ENCODE peak calls at places on chromosome 4, in eight cellular contexts. O, K, B, W, I, U, D and T are unnamed samples.

GRCh38 chr4:97349468-97350186 is 793.6 kb downstream of the STPG2 start:
- DNase-seq in W (no peak), D (no peak), O (no peak), K (no peak), B (no peak), I (no peak), U (no peak), T (no peak)

GRCh38 chr4:80592950-80593349 is 257.4 kb downstream of the CFAP299 start:
- DNase-seq in U (no peak), B (no peak), K (no peak), I (no peak), O (peak; percentile 6), D (peak; percentile 1), W (no peak), T (no peak)

GRCh38 chr4:155787113-155787710 is 28.4 kb downstream of the GUCY1B1 start:
- DNase-seq in K (no peak), I (no peak), D (peak; percentile 65), W (no peak), U (peak; percentile 18), B (no peak), O (peak; percentile 71), T (no peak)

GRCh38 chr4:38560763-38561558 is 103.0 kb upstream of the KLF3 start:
- DNase-seq in I (no peak), B (no peak), K (no peak), O (no peak), D (no peak), W (no peak), U (no peak), T (no peak)

GRCh38 chr4:107317596-107317995 is 281.5 kb upstream of the DKK2 start:
- DNase-seq in I (no peak), D (no peak), O (no peak), B (no peak), U (no peak), W (no peak), K (no peak), T (no peak)

GRCh38 chr4:8081171-8081570 is 77.4 kb downstream of the ABLIM2 start:
- DNase-seq in O (no peak), W (no peak), D (no peak), I (no peak), B (no peak), U (no peak), K (no peak), T (no peak)

GRCh38 chr4:151034829-151035228 is 19.7 kb upstream of the LRBA start:
- DNase-seq in W (no peak), K (no peak), B (no peak), O (no peak), U (no peak), D (no peak), I (no peak), T (no peak)

GRCh38 chr4:145808021-145808650 is 128.2 kb downstream of the C4orf51 start:
- DNase-seq in W (no peak), U (no peak), D (peak; percentile 65), B (no peak), K (no peak), O (peak; percentile 97), I (no peak), T (no peak)

GRCh38 chr4:167290684-167291083 is 56.4 kb upstream of the SPOCK3 start:
- DNase-seq in U (no peak), K (no peak), O (peak; percentile 31), W (no peak), D (peak; percentile 9), B (no peak), I (no peak), T (no peak)

GRCh38 chr4:92303621-92304027 is at the start of gene GRID2:
- DNase-seq in O (peak; percentile 92), D (peak; percentile 73), W (no peak), I (no peak), B (no peak), K (no peak), U (peak; percentile 38), T (no peak)

GRCh38 chr4:157045507-157046127 is 30.3 kb upstream of the GLRB start:
- DNase-seq in U (peak; percentile 17), O (peak; percentile 75), B (no peak), I (no peak), D (peak; percentile 53), W (no peak), K (no peak), T (no peak)

GRCh38 chr4:144350706-144351105 is 210.2 kb upstream of the GYPA start:
- DNase-seq in B (no peak), W (no peak), K (no peak), O (no peak), D (no peak), U (no peak), I (no peak), T (no peak)

GRCh38 chr4:69092190-69092589 is 4.1 kb upstream of the UGT2B7 start:
- DNase-seq in W (no peak), B (no peak), D (no peak), I (no peak), U (no peak), O (no peak), K (no peak), T (no peak)

GRCh38 chr4:91064157-91064853 is 937.1 kb downstream of the CCSER1 start:
- DNase-seq in B (no peak), D (peak; percentile 51), K (no peak), O (peak; percentile 93), W (no peak), U (peak; percentile 42), I (no peak), T (no peak)

GRCh38 chr4:167838686-167839085 is 253.7 kb upstream of the ANXA10 start:
- DNase-seq in B (no peak), I (no peak), K (no peak), U (no peak), O (no peak), D (no peak), W (no peak), T (no peak)

GRCh38 chr4:75498041-75498440 is 16.2 kb downstream of the RCHY1 start:
- DNase-seq in D (no peak), O (no peak), W (no peak), B (no peak), U (no peak), K (no peak), I (no peak), T (no peak)

GRCh38 chr4:75495489-75495888 is 18.7 kb downstream of the RCHY1 start:
- DNase-seq in B (no peak), U (no peak), I (no peak), D (no peak), O (no peak), W (no peak), K (no peak), T (no peak)

GRCh38 chr4:75497133-75497532 is 17.1 kb downstream of the RCHY1 start:
- DNase-seq in B (no peak), O (no peak), I (no peak), D (no peak), K (no peak), W (no peak), U (no peak), T (no peak)

GRCh38 chr4:75490155-75490554 is 24.0 kb downstream of the RCHY1 start:
- DNase-seq in W (no peak), U (no peak), K (no peak), D (no peak), B (no peak), I (no peak), O (peak; percentile 10), T (no peak)

GRCh38 chr4:75494563-75494962 is 19.6 kb downstream of the RCHY1 start:
- DNase-seq in D (no peak), U (no peak), B (no peak), I (no peak), O (no peak), K (no peak), W (no peak), T (no peak)
- H3K36me3 ChIP-seq in D (peaks cover 49% of the 10 kb centered on the region), U (peaks cover 1% of the 10 kb centered on the region), B (peaks cover 25% of the 10 kb centered on the region), I (peaks cover 38% of the 10 kb centered on the region), O (no peaks in the 10 kb centered on the region), K (no peaks in the 10 kb centered on the region), W (peaks cover 32% of the 10 kb centered on the region), T (no peaks in the 10 kb centered on the region)

GRCh38 chr4:47717173-47717572 is 120.7 kb downstream of the CORIN start:
- DNase-seq in B (no peak), U (no peak), O (peak; percentile 57), D (no peak), K (no peak), I (no peak), W (no peak), T (no peak)
- H3K4me3 ChIP-seq in B (no peak overlapping the region), U (no peak overlapping the region), O (no peak overlapping the region), D (no peak overlapping the region), K (no peak overlapping the region), I (no peak overlapping the region), W (no peak overlapping the region), T (no peak overlapping the region)

GRCh38 chr4:87130482-87130881 is 89.9 kb downstream of the KLHL8 start:
- DNase-seq in I (no peak), B (no peak), K (no peak), U (no peak), O (no peak), W (no peak), D (no peak), T (no peak)

GRCh38 chr4:87133183-87133582 is 87.2 kb downstream of the KLHL8 start:
- DNase-seq in D (no peak), I (no peak), U (no peak), B (no peak), O (no peak), K (no peak), W (no peak), T (no peak)

GRCh38 chr4:87132035-87132434 is 88.4 kb downstream of the KLHL8 start:
- DNase-seq in U (no peak), W (no peak), D (no peak), I (no peak), B (no peak), O (no peak), K (no peak), T (no peak)

GRCh38 chr4:87130985-87131753 is 89.2 kb downstream of the KLHL8 start:
- DNase-seq in K (no peak), B (no peak), I (no peak), W (no peak), O (no peak), D (no peak), U (no peak), T (no peak)

GRCh38 chr4:87134122-87134521 is 86.3 kb downstream of the KLHL8 start:
- DNase-seq in U (no peak), K (no peak), O (no peak), W (no peak), B (no peak), I (no peak), D (no peak), T (no peak)
- H3K36me3 ChIP-seq in U (peaks cover 29% of the 10 kb centered on the region), K (no peaks in the 10 kb centered on the region), O (peaks cover 17% of the 10 kb centered on the region), W (peaks cover 14% of the 10 kb centered on the region), B (peaks cover 94% of the 10 kb centered on the region), I (peaks cover 70% of the 10 kb centered on the region), D (peaks cover 34% of the 10 kb centered on the region), T (peaks cover 100% of the 10 kb centered on the region)

GRCh38 chr4:20126906-20127305 is 124.8 kb upstream of the SLIT2 start:
- DNase-seq in D (no peak), W (no peak), B (no peak), U (no peak), K (no peak), I (no peak), O (no peak), T (no peak)

GRCh38 chr4:20124317-20125026 is 127.2 kb upstream of the SLIT2 start:
- DNase-seq in I (no peak), B (no peak), K (no peak), D (no peak), W (no peak), U (no peak), O (no peak), T (no peak)

GRCh38 chr4:20122198-20122988 is 129.3 kb upstream of the SLIT2 start:
- DNase-seq in K (no peak), B (no peak), D (no peak), U (no peak), I (no peak), W (no peak), O (no peak), T (no peak)

GRCh38 chr4:20127626-20128025 is 124.1 kb upstream of the SLIT2 start:
- DNase-seq in I (no peak), B (no peak), D (no peak), O (no peak), U (no peak), K (no peak), W (no peak), T (no peak)
- H3K4me3 ChIP-seq in I (no peak overlapping the region), B (no peak overlapping the region), D (no peak overlapping the region), O (no peak overlapping the region), U (no peak overlapping the region), K (no peak overlapping the region), W (no peak overlapping the region), T (no peak overlapping the region)